ENCODE peak calls at places on chromosomes 2 and 18, in eight cellular contexts. N is neuronal stem cell; R is AG04450; L is CD8-positive, alpha-beta T cell; M is IMR-90; F is HCT116; D is Panc1; X is effector memory CD4-positive, alpha-beta T cell. K is an unnamed sample.

GRCh38 chr2:161971532-161971931 is 102.5 kb downstream of the DPP4 start:
- DNase-seq in N (no peak), R (no peak), L (no peak), M (no peak), F (no peak), D (no peak), X (no peak), K (no peak)

GRCh38 chr2:66805136-66805535 is 370.2 kb downstream of the MEIS1 start:
- DNase-seq in N (peak), R (no peak), L (no peak), M (peak), F (no peak), D (no peak), X (no peak), K (no peak)

GRCh38 chr2:129070663-129071062 is 752.0 kb upstream of the HS6ST1 start:
- DNase-seq in N (no peak), R (no peak), L (no peak), M (no peak), F (no peak), D (no peak), X (no peak), K (no peak)

GRCh38 chr2:10285578-10286198 is 17.0 kb upstream of the HPCAL1 start:
- DNase-seq in N (no peak), R (no peak), L (no peak), M (peak), F (peak), D (no peak), X (no peak), K (peak)

GRCh38 chr18:25646971-25647370 is 295.0 kb upstream of the ZNF521 start:
- DNase-seq in N (no peak), R (peak), L (no peak), M (peak), F (no peak), D (no peak), X (no peak), K (no peak)

GRCh38 chr18:48007955-48008701 is 77.7 kb upstream of the SMAD2 start:
- DNase-seq in N (peak), R (no peak), L (peak), M (no peak), F (no peak), D (no peak), X (no peak), K (peak)

GRCh38 chr2:69509011-69509749 is 71.9 kb upstream of the NFU1 start:
- DNase-seq in N (no peak), R (no peak), L (no peak), M (peak), F (no peak), D (no peak), X (no peak), K (no peak)

GRCh38 chr2:207251022-207251421 is 85.3 kb upstream of the KLF7 start:
- DNase-seq in N (no peak), R (no peak), L (no peak), M (no peak), F (no peak), D (no peak), X (no peak), K (no peak)

GRCh38 chr2:183522441-183522840 is 398.2 kb downstream of the NUP35 start:
- DNase-seq in N (no peak), R (no peak), L (no peak), M (no peak), F (no peak), D (no peak), X (no peak), K (no peak)

GRCh38 chr2:132279930-132280615 is 118.3 kb upstream of the ANKRD30BL start:
- DNase-seq in N (no peak), R (no peak), L (no peak), M (no peak), F (no peak), D (no peak), X (no peak), K (no peak)

GRCh38 chr18:32767400-32767799 is 5.4 kb downstream of the KLHL14 start:
- DNase-seq in N (no peak), R (no peak), L (no peak), M (no peak), F (no peak), D (no peak), X (no peak), K (no peak)

GRCh38 chr18:63578357-63578958 is 8.7 kb upstream of the SERPINB13 start:
- DNase-seq in N (peak), R (no peak), L (no peak), M (peak), F (peak), D (peak), X (no peak), K (peak)

GRCh38 chr2:84338069-84338468 is 121.0 kb downstream of the SUCLG1 start:
- DNase-seq in N (no peak), R (no peak), L (no peak), M (no peak), F (no peak), D (no peak), X (no peak), K (peak)

GRCh38 chr18:13436596-13436995 is 218.0 kb downstream of the LDLRAD4 start:
- DNase-seq in N (no peak), R (no peak), L (peak), M (no peak), F (no peak), D (no peak), X (peak), K (no peak)

GRCh38 chr2:54936766-54937165 is 113.5 kb downstream of the RTN4 start:
- DNase-seq in N (no peak), R (no peak), L (no peak), M (no peak), F (no peak), D (no peak), X (no peak), K (no peak)

GRCh38 chr18:45619062-45619825 is 4.0 kb downstream of the SLC14A2 start:
- DNase-seq in N (no peak), R (no peak), L (no peak), M (no peak), F (no peak), D (no peak), X (no peak), K (no peak)

GRCh38 chr2:74715071-74715791 is 61.2 kb downstream of the SEMA4F start:
- DNase-seq in N (peak), R (peak), L (peak), M (peak), F (peak), D (peak), X (peak), K (peak)

GRCh38 chr2:169569948-169570347 is 3.7 kb downstream of the FASTKD1 start:
- DNase-seq in N (no peak), R (no peak), L (no peak), M (no peak), F (no peak), D (no peak), X (no peak), K (no peak)

GRCh38 chr2:10971131-10971854 is 59.6 kb downstream of the KCNF1 start:
- DNase-seq in N (no peak), R (no peak), L (no peak), M (no peak), F (no peak), D (no peak), X (no peak), K (no peak)

GRCh38 chr2:10523406-10524189 is 75.5 kb upstream of the ODC1 start:
- DNase-seq in N (no peak), R (no peak), L (no peak), M (no peak), F (no peak), D (no peak), X (no peak), K (peak)

GRCh38 chr2:27194538-27195354 is 17.1 kb upstream of the ATRAID start:
- DNase-seq in N (no peak), R (no peak), L (no peak), M (no peak), F (no peak), D (no peak), X (no peak), K (no peak)

GRCh38 chr2:119428488-119429224 is 3.0 kb upstream of the TMEM37 start:
- DNase-seq in N (no peak), R (no peak), L (no peak), M (no peak), F (no peak), D (no peak), X (no peak), K (no peak)

GRCh38 chr2:129482626-129483025 is 496.8 kb upstream of the RAB6C start:
- DNase-seq in N (no peak), R (no peak), L (no peak), M (no peak), F (no peak), D (no peak), X (no peak), K (no peak)

GRCh38 chr2:46239175-46239846 is 57.9 kb upstream of the EPAS1 start:
- DNase-seq in N (no peak), R (no peak), L (no peak), M (no peak), F (no peak), D (no peak), X (no peak), K (no peak)

GRCh38 chr2:226211439-226211838 is 588.2 kb downstream of the IRS1 start:
- DNase-seq in N (no peak), R (peak), L (no peak), M (peak), F (peak), D (no peak), X (no peak), K (no peak)

GRCh38 chr2:47062721-47063120 is 92.4 kb downstream of the STPG4 start:
- DNase-seq in N (no peak), R (no peak), L (no peak), M (no peak), F (no peak), D (no peak), X (no peak), K (no peak)

GRCh38 chr2:102540882-102541281 is 67.9 kb downstream of the SLC9A4 start:
- DNase-seq in N (no peak), R (no peak), L (no peak), M (no peak), F (no peak), D (no peak), X (no peak), K (no peak)

GRCh38 chr2:96584017-96584416 is 47.5 kb downstream of the ARID5A start:
- DNase-seq in N (no peak), R (no peak), L (no peak), M (peak), F (no peak), D (no peak), X (no peak), K (no peak)

GRCh38 chr2:180662555-180662954 is 317.9 kb upstream of the UBE2E3 start:
- DNase-seq in N (no peak), R (no peak), L (no peak), M (no peak), F (no peak), D (no peak), X (no peak), K (no peak)
- H3K4me3 ChIP-seq in N (no peak), R (no peak), L (no peak), M (no peak), F (no peak), D (no peak), X (no peak), K (no peak)

GRCh38 chr2:176753752-176754474 is 458.7 kb upstream of the HNRNPA3 start:
- DNase-seq in N (no peak), R (no peak), L (no peak), M (no peak), F (no peak), D (no peak), X (no peak), K (no peak)
- H3K27ac ChIP-seq in N (no peak), R (no peak), L (no peak), M (no peak), F (no peak), D (no peak), X (no peak), K (peak)

GRCh38 chr2:191666241-191666640 is 11.7 kb upstream of the NABP1 start:
- DNase-seq in N (no peak), R (no peak), L (no peak), M (no peak), F (no peak), D (no peak), X (no peak), K (no peak)
- H3K4me3 ChIP-seq in N (no peak), R (no peak), L (no peak), M (no peak), F (no peak), D (no peak), X (no peak), K (no peak)

GRCh38 chr2:218328294-218328693 is 28.4 kb upstream of the CATIP start:
- DNase-seq in N (no peak), R (no peak), L (no peak), M (no peak), F (no peak), D (no peak), X (no peak), K (no peak)
- H3K27ac ChIP-seq in N (no peak), R (no peak), L (no peak), M (no peak), F (no peak), D (no peak), X (no peak), K (no peak)

DNA sequence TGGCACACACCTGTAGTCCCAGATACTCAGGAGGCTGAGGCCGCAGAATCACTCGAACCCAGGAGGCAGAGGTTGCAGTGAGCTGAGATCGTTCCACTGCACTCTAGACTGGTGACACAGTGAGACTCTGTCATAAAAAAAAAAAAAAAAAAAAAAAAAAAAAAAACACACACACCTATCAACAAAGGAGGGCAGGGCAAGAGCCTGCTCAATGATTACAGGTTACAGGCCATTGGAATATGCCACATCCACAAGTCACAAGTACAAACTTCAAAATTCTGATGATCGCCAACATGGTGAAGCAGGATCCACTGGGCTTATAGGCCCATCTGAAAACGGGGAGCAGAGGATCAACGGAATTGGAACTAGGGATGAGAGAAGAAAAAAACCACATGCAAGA is 6.3 kb downstream of the MYO5B start:
- DNase-seq in N (no peak), R (no peak), L (no peak), M (no peak), F (no peak), D (no peak), X (no peak), K (no peak)
- H3K4me3 ChIP-seq in N (no peak), R (no peak), L (no peak), M (no peak), F (no peak), D (no peak), X (no peak), K (no peak)

GRCh38 chr2:234536218-234536989 is 39.5 kb upstream of the ARL4C start:
- DNase-seq in N (no peak), R (no peak), L (no peak), M (no peak), F (no peak), D (no peak), X (no peak), K (peak)
- H3K27ac ChIP-seq in N (no peak), R (no peak), L (no peak), M (no peak), F (no peak), D (no peak), X (no peak), K (peak)

GRCh38 chr2:237626813-237627451 is 455 bp upstream of the LRRFIP1 start:
- DNase-seq in N (no peak), R (no peak), L (no peak), M (no peak), F (no peak), D (no peak), X (no peak), K (no peak)
- H3K4me3 ChIP-seq in N (peak), R (peak), L (no peak), M (peak), F (no peak), D (peak), X (peak), K (no peak)

GRCh38 chr2:107627164-107627563 is 199.5 kb upstream of the RGPD4 start:
- DNase-seq in N (no peak), R (no peak), L (no peak), M (no peak), F (no peak), D (no peak), X (no peak), K (no peak)

GRCh38 chr2:107618769-107619168 is 207.9 kb upstream of the RGPD4 start:
- DNase-seq in N (no peak), R (no peak), L (no peak), M (no peak), F (no peak), D (no peak), X (no peak), K (no peak)

GRCh38 chr2:107622741-107623310 is 203.9 kb upstream of the RGPD4 start:
- DNase-seq in N (no peak), R (no peak), L (no peak), M (no peak), F (no peak), D (no peak), X (no peak), K (no peak)

GRCh38 chr2:107625982-107626381 is 200.7 kb upstream of the RGPD4 start:
- DNase-seq in N (no peak), R (no peak), L (no peak), M (no peak), F (no peak), D (no peak), X (no peak), K (no peak)

DNA sequence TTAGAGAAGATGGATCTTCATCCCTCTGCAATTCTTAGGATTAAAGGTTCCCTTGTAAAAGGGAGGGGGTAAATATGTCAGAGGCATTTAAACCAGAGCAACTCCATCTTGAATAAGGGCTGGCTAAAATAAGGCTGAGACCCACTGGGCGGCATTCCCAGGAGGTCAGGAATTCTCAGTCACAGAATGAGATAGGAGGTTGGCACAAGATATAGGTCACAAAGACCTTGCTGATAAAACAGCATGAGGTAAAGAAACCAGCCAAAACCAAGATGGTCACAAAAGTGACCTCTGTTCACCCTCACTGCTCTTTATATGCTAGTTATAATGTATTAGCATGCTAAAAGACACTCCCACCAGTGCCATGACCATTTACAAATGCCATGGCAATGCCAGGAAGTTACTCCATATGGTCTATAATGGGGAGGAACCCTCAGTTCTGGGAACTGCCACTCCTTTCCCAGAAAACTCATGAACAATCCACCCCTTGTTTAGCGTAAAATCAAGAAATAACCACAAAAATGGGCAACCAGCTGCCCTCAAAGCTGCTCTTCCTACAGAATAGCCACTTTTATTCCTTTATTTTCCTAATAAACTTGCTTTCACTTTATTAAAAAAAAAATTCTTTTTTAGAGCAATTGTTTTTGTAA is 205.4 kb upstream of the RGPD4 start:
- DNase-seq in N (no peak), R (no peak), L (no peak), M (no peak), F (no peak), D (no peak), X (no peak), K (no peak)
- H3K27ac ChIP-seq in N (no peak), R (no peak), L (no peak), M (no peak), F (no peak), D (no peak), X (no peak), K (no peak)

DNA sequence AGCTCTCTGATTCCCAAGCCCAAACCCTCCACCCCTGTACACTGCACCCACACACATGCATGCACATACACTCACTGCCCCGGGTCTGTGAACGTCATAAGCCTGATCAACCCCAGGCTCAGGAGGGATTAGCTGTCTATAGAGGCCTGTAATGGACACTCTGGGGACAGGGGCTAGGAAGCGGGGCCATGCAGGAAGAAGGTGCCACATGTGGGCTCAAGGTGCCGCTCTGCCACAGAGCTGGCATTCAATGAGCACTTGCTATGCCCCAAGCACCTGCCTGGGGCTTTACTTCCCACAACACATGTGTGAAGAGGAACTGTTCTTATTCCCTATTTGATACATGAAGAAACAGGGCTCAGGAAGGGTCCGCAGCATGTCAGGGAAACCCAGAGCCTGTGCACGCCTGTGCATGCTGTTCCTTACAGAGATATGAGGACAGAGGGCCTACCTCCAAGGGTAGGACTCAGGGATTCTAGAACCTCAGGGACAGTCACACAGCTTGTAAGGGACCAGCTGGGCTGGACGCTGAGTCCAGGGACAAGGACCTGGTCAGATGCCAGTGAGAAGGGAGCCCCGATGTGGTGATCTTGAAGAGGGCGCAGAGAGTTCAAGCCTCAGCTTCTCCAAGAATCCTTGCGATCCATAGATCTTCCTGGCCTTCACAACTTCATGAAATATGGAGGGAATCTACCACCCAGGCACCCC is 5.0 kb downstream of the BIN1 start:
- DNase-seq in N (no peak), R (no peak), L (no peak), M (no peak), F (no peak), D (no peak), X (no peak), K (peak)
- H3K4me3 ChIP-seq in N (no peak), R (no peak), L (no peak), M (no peak), F (no peak), D (no peak), X (no peak), K (no peak)

GRCh38 chr18:49487711-49488310 is 777 bp upstream of the C18orf32 start:
- DNase-seq in N (no peak), R (no peak), L (no peak), M (no peak), F (no peak), D (no peak), X (no peak), K (no peak)

GRCh38 chr18:49491857-49492693 is 5.0 kb upstream of the C18orf32 start:
- DNase-seq in N (peak), R (peak), L (peak), M (peak), F (peak), D (peak), X (peak), K (peak)

GRCh38 chr18:49491534-49491856 is 4.5 kb upstream of the C18orf32 start:
- DNase-seq in N (no peak), R (no peak), L (no peak), M (no peak), F (no peak), D (no peak), X (no peak), K (no peak)

GRCh38 chr18:49492694-49493033 is 5.6 kb upstream of the C18orf32 start:
- DNase-seq in N (no peak), R (no peak), L (no peak), M (no peak), F (no peak), D (no peak), X (no peak), K (no peak)

DNA sequence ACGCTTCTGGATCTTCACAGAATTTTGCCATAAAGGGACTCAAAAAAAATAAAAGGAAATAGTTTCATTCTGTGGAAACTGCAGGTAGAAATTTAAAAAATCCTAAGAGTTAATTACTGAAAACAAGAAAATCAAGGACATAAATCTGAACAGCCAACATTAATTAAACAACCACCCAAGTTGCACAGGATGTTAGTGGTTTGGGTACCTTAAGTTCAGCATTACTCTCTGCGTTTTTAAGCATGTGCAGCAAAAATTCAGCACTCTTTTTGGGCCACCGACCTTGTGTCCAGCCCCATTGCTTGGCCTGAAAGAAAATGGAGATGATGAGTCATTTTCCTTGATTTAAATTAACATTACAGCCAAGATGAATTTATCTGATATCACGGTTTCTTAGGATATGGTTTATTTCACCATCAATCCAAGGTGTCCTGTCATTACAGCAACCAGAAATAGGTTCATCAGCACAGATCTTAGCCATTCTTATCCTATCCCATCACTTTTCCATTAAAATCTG is 3.3 kb upstream of the C18orf32 start:
- DNase-seq in N (no peak), R (no peak), L (no peak), M (no peak), F (no peak), D (no peak), X (no peak), K (no peak)
- H3K27ac ChIP-seq in N (no peak), R (peak), L (no peak), M (no peak), F (peak), D (peak), X (peak), K (no peak)